ENCODE peak calls at places on chromosomes 13 and 19, in six cellular contexts. L, I, U, W, O and C are unnamed samples.

GRCh38 chr19:41111296-41111695 is 2.9 kb upstream of the CYP2F1 start:
- DNase-seq in L (no peak), I (no peak), U (no peak), W (no peak), O (no peak), C (no peak)

GRCh38 chr19:46579286-46579944 is 21.7 kb upstream of the CALM3 start:
- DNase-seq in L (no peak), I (no peak), U (peak; percentile 58), W (no peak), O (no peak), C (peak; percentile 47)

GRCh38 chr13:19172007-19172646 is 9.5 kb downstream of the TUBA3C start:
- DNase-seq in L (no peak), I (no peak), U (no peak), W (no peak), O (no peak), C (no peak)

GRCh38 chr19:17429661-17430101 is 9.8 kb downstream of the MVB12A start:
- DNase-seq in L (no peak), I (no peak), U (no peak), W (no peak), O (no peak), C (no peak)

GRCh38 chr13:112057736-112058518 is 9.0 kb upstream of the SOX1 start:
- DNase-seq in L (no peak), I (no peak), U (no peak), W (no peak), O (no peak), C (no peak)

GRCh38 chr13:41145136-41145908 is 12.7 kb upstream of the KBTBD6 start:
- DNase-seq in L (no peak), I (no peak), U (no peak), W (no peak), O (no peak), C (no peak)

GRCh38 chr13:58921129-58921528 is 1242.6 kb downstream of the DIAPH3 start:
- DNase-seq in L (no peak), I (no peak), U (no peak), W (no peak), O (no peak), C (no peak)

GRCh38 chr13:20151016-20151415 is 9.8 kb downstream of the GJA3 start:
- DNase-seq in L (no peak), I (no peak), U (no peak), W (no peak), O (no peak), C (no peak)

GRCh38 chr13:48585456-48585840 is 52.6 kb upstream of the RCBTB2 start:
- DNase-seq in L (peak; percentile 14), I (no peak), U (no peak), W (no peak), O (no peak), C (no peak)

GRCh38 chr13:113143466-113144254 is 14.8 kb upstream of the PROZ start:
- DNase-seq in L (no peak), I (no peak), U (no peak), W (no peak), O (no peak), C (no peak)

GRCh38 chr13:74115138-74115537 is 19.1 kb downstream of the KLF12 start:
- DNase-seq in L (no peak), I (no peak), U (no peak), W (no peak), O (no peak), C (no peak)

GRCh38 chr19:17830567-17831418 is 9.5 kb upstream of the INSL3 start:
- DNase-seq in L (peak; percentile 93), I (peak; percentile 38), U (peak; percentile 48), W (peak; percentile 64), O (peak; percentile 17), C (peak; percentile 63)

GRCh38 chr13:70960841-70961443 is 852.7 kb upstream of the KLHL1 start:
- DNase-seq in L (no peak), I (no peak), U (no peak), W (no peak), O (no peak), C (peak; percentile 1)

GRCh38 chr19:571127-571974 is 1.0 kb upstream of the BSG start:
- DNase-seq in L (no peak), I (no peak), U (peak; percentile 39), W (peak; percentile 53), O (no peak), C (peak; percentile 74)

GRCh38 chr13:28324181-28324789 is 170.6 kb downstream of the FLT1 start:
- DNase-seq in L (no peak), I (peak; percentile 20), U (peak; percentile 45), W (peak; percentile 82), O (peak; percentile 8), C (peak; percentile 76)

GRCh38 chr13:95355491-95355890 is 54.2 kb upstream of the ABCC4 start:
- DNase-seq in L (no peak), I (no peak), U (no peak), W (no peak), O (no peak), C (no peak)

GRCh38 chr13:21753117-21753729 is 82.3 kb downstream of the FGF9 start:
- DNase-seq in L (no peak), I (no peak), U (no peak), W (no peak), O (no peak), C (no peak)

GRCh38 chr13:31044658-31045620 is 112.5 kb downstream of the TEX26 start:
- DNase-seq in L (no peak), I (no peak), U (no peak), W (no peak), O (no peak), C (no peak)

GRCh38 chr19:57675881-57676280 is 5.9 kb upstream of the ZNF551 start:
- DNase-seq in L (no peak), I (no peak), U (no peak), W (no peak), O (no peak), C (no peak)

GRCh38 chr13:80529734-80530133 is 188.8 kb upstream of the SPRY2 start:
- DNase-seq in L (no peak), I (no peak), U (no peak), W (no peak), O (no peak), C (no peak)

GRCh38 chr13:27839809-27840467 is 47.7 kb downstream of the GSX1 start:
- DNase-seq in L (no peak), I (no peak), U (no peak), W (no peak), O (no peak), C (no peak)